ENCODE peak calls at places on chromosomes 13 and 19, in four cellular contexts. H is K562, O is HepG2, L is GM12878. Q is an unnamed sample.

GRCh38 chr19:7596191-7596937 is 701 bp downstream of the CAMSAP3 start:
- DNase-seq in H (no peak), O (no peak), L (no peak), Q (no peak)

GRCh38 chr13:21517576-21517975 is 58.5 kb upstream of the ZDHHC20 start:
- DNase-seq in H (no peak), O (no peak), L (no peak), Q (no peak)

GRCh38 chr13:74306496-74306895 is 172.3 kb upstream of the KLF12 start:
- DNase-seq in H (no peak), O (no peak), L (no peak), Q (peak)

GRCh38 chr13:39876258-39876657 is 220.8 kb downstream of the COG6 start:
- DNase-seq in H (no peak), O (no peak), L (no peak), Q (peak)

GRCh38 chr19:18304496-18305312 is 18.2 kb downstream of the LSM4 start:
- DNase-seq in H (peak), O (peak), L (no peak), Q (peak)

GRCh38 chr19:45498411-45499195 is at the start of gene PPM1N:
- DNase-seq in H (peak), O (no peak), L (no peak), Q (no peak)

GRCh38 chr19:50486823-50487515 is 10.3 kb upstream of the GARIN5A start:
- DNase-seq in H (peak), O (peak), L (no peak), Q (peak)

GRCh38 chr19:18401580-18402112 is 4.2 kb upstream of the LRRC25 start:
- DNase-seq in H (peak), O (peak), L (no peak), Q (no peak)

GRCh38 chr19:33302175-33302973 is at the start of gene CEBPA:
- DNase-seq in H (peak), O (peak), L (no peak), Q (peak)

GRCh38 chr19:42369433-42370067 is 20.5 kb downstream of the CNFN start:
- DNase-seq in H (no peak), O (no peak), L (no peak), Q (no peak)

GRCh38 chr19:50025794-50026549 is at the start of gene ZNF473:
- DNase-seq in H (peak), O (peak), L (no peak), Q (no peak)

GRCh38 chr13:31947105-31947504 is 84.5 kb upstream of the FRY start:
- DNase-seq in H (no peak), O (no peak), L (no peak), Q (no peak)

GRCh38 chr13:94345374-94346195 is 133.9 kb downstream of the DCT start:
- DNase-seq in H (no peak), O (peak), L (no peak), Q (peak)

GRCh38 chr13:27601771-27602170 is 18.6 kb downstream of the LNX2 start:
- DNase-seq in H (no peak), O (no peak), L (no peak), Q (no peak)

GRCh38 chr13:27601208-27601607 is 19.1 kb downstream of the LNX2 start:
- DNase-seq in H (no peak), O (no peak), L (no peak), Q (no peak)

GRCh38 chr13:27600712-27601111 is 19.6 kb downstream of the LNX2 start:
- DNase-seq in H (no peak), O (no peak), L (no peak), Q (no peak)

GRCh38 chr13:27599096-27599495 is 21.2 kb downstream of the LNX2 start:
- DNase-seq in H (no peak), O (no peak), L (no peak), Q (no peak)

DNA sequence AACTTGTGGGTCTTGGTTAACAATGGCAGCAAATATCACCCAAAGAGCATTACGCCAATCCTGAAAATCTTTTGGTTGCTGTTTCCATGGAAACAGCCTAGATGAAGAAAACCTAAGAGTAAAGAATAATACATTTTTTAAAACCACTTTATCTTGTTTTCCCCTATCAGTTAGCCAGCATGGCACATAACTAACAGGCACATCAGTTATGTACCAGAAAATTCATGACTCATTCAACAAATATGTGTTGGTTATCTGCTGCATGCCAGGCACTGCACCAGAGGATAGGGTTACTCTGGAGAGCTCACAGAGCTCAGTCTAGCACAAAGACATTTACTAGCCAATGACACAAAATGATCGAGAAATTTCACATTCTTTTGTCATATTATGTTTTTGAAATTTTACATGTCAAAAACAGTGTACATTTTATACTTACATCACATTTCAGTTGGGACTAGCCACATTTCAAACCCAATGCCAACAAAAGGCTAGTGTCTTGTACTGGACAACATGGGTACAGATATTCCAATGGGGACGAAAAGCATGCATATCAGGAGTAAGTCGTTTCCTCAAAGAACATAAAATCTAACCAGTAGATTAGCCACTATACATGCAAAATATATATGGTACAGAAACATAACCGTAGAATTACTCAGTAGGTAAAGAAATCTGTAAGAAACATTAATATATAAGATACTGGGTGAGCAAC is 20.3 kb downstream of the LNX2 start:
- DNase-seq in H (peak), O (peak), L (no peak), Q (peak)
- TF ChIP-seq POLR2A in H (no peak), O (no peak), L (no peak), Q (no peak)

DNA sequence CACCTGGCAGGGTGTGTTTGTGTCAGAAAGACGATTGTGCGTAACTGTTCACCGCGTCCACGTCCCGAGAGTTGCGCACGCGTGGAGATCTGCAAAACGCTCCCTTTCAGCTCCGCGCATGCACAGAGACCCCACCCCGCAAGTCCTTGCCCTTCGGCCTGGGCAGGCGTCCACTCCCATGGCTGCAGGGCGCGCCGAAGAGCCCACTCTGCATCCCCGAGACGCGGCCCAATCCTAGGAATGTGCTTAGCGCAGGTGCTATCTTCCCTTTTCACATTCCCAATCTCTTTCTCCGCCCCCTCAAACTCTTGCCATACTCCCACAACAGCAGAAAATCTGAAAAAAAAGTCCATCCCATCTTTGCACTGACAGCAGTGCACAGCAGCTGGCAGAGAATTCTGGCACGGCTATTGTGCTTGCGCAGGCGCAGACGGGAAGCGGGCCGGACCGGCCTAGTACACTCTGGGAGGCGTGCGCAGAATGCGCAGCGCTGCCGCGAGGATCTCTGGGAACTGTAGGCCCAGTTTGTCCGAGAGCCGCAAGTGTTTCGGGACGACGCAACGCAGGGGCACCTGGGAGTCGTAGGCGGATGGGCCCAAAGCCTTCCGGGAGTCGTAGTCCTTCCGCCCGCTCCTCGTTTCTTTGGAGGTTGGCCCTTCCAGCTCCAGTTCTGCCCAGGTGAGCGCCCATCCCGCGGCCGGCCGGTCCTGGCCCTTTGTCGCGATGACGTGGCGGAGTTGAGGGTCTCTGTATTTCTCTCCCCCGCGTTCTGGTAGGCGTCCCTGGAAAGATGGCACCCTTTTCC is 23.1 kb downstream of the ZNF175 start:
- DNase-seq in H (peak), O (peak), L (peak), Q (peak)
- TF ChIP-seq POLR2AphosphoS5 in H (no peak), O (no peak), L (no peak), Q (no peak)

DNA sequence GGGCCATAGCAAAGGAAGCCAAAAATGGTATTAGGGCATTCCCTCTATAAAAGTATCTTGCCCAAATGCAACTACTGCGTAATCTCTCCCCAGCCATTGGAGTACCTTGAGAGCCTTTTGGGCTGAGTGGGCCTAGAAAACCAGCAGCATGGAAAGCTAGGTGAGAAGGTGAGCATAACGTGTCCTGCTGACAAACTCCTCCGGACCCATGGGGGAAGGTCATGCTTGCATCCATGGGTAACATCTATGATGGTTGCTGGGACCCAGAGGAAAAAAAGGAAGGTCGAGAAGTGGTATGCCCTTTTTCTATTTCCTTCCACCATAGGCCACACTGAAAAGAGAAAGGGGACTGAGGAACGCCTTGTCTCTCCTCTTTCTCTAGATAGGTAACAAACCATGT is 57.4 kb downstream of the ZNF728 start:
- DNase-seq in H (peak), O (no peak), L (no peak), Q (no peak)
- TF ChIP-seq MYC in H (no peak), O (no peak), L (no peak), Q (no peak)

GRCh38 chr13:19957320-19958118 is 1.0 kb upstream of the ZMYM2 start:
- DNase-seq in H (no peak), O (no peak), L (peak), Q (peak)
- TF ChIP-seq POLR2A in H (no peak), O (no peak), L (peak), Q (no peak)

GRCh38 chr13:98443800-98444325 is 133.0 kb downstream of the STK24 start:
- DNase-seq in H (no peak), O (no peak), L (no peak), Q (no peak)

GRCh38 chr13:98441056-98441676 is 135.7 kb downstream of the STK24 start:
- DNase-seq in H (no peak), O (no peak), L (no peak), Q (no peak)

GRCh38 chr13:98444381-98444780 is 132.5 kb downstream of the STK24 start:
- DNase-seq in H (no peak), O (no peak), L (no peak), Q (no peak)

GRCh38 chr13:98442391-98443230 is 134.3 kb downstream of the STK24 start:
- DNase-seq in H (no peak), O (no peak), L (no peak), Q (no peak)

GRCh38 chr13:98443329-98443728 is 133.6 kb downstream of the STK24 start:
- DNase-seq in H (no peak), O (no peak), L (no peak), Q (peak)
- TF ChIP-seq POLR2AphosphoS5 in H (no peak), O (no peak), L (no peak), Q (no peak)

GRCh38 chr19:10439588-10439987 is 19.2 kb downstream of the PDE4A start:
- DNase-seq in H (peak), O (no peak), L (no peak), Q (no peak)

GRCh38 chr19:10442698-10443097 is 22.4 kb downstream of the PDE4A start:
- DNase-seq in H (no peak), O (no peak), L (no peak), Q (no peak)
- TF ChIP-seq MYC in H (no peak), O (no peak), L (no peak), Q (no peak)

DNA sequence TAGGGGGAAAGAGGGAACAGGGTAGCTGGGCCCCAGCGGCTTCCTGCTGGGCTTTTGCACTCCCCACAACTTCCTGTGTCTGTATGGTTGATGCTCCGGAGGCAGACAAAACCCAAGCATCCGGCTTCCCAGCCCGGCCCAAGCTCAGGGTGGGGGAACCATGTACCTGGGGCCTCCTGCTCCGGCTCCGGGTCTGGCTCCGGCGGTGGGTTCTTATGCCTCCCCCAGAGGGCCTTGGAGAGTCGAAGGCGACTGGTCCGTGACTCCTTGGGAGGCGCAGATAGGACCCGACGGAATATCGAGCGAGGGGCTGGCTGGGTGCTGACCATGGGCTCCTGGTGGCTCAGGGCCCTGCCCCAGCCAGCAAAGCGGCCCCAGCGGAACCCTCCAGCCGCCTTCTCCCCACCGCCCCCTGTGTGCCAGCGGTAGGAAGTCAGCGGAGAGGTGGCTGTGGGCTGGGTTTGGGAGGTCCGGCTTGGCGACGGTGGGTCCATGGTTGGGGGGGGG is 426 bp downstream of the RASAL3 start:
- DNase-seq in H (no peak), O (no peak), L (no peak), Q (no peak)
- TF ChIP-seq POLR2A in H (no peak), O (no peak), L (peak), Q (no peak)